ENCODE peak calls at places on chromosomes 16 and 17, in ten cellular contexts. K is midbrain; J is activated naive CD4-positive, alpha-beta T cell; G is NCI-H1092 treated with DMSO at 0.1 percent for 48 hours; S is activated CD8-positive, alpha-beta T cell treated with anti-CD3 and anti-CD28 coated beads, Interleukin-2, amount 10 ng/mL, durations not matched to agents 7 days and 5 days; Y is cardiac fibroblast; L is vagina; N is GM04503; H is stomach; I is effector CD4-positive, alpha-beta T cell. A is an unnamed sample.

GRCh38 chr17:28807925-28808641 is 34.5 kb downstream of the FAM222B start:
- DNase-seq in N (peak), H (no peak), L (no peak), G (peak), K (peak), I (no peak), J (no peak), S (no peak), Y (peak), A (no peak)

GRCh38 chr17:62076864-62077788 is 12.0 kb upstream of the MED13 start:
- DNase-seq in K (no peak), G (no peak), J (no peak), N (no peak), L (no peak), S (no peak), I (no peak), Y (no peak), H (no peak), A (no peak)

GRCh38 chr16:53216798-53217197 is 162.0 kb downstream of the CHD9 start:
- DNase-seq in H (no peak), J (no peak), S (no peak), Y (no peak), L (no peak), N (no peak), G (no peak), I (no peak), K (no peak), A (no peak)

GRCh38 chr17:67818110-67819002 is 6.9 kb upstream of the BPTF start:
- DNase-seq in K (no peak), L (peak), Y (no peak), J (no peak), N (no peak), I (no peak), G (no peak), S (no peak), H (no peak), A (no peak)

GRCh38 chr17:45791935-45792334 is 7.8 kb downstream of the CRHR1 start:
- DNase-seq in H (peak), G (no peak), I (no peak), Y (no peak), S (no peak), L (no peak), J (no peak), N (no peak), K (no peak), A (no peak)

GRCh38 chr17:45155029-45155428 is 6.6 kb upstream of the HEXIM2 start:
- DNase-seq in G (no peak), L (no peak), I (no peak), Y (no peak), J (no peak), S (no peak), K (no peak), H (no peak), N (no peak), A (no peak)

GRCh38 chr17:13337864-13338371 is 263.8 kb downstream of the HS3ST3A1 start:
- DNase-seq in J (no peak), Y (peak), K (peak), L (no peak), S (peak), N (peak), I (no peak), G (peak), H (no peak), A (no peak)

GRCh38 chr16:31135535-31136286 is at the start of gene PRSS8:
- DNase-seq in G (no peak), Y (no peak), H (peak), J (no peak), I (no peak), K (no peak), N (no peak), S (no peak), L (no peak), A (no peak)

GRCh38 chr17:78109489-78109761 is 19.1 kb downstream of the TMC6 start:
- DNase-seq in Y (no peak), G (no peak), L (no peak), I (no peak), N (no peak), S (no peak), J (no peak), H (no peak), K (no peak), A (no peak)

GRCh38 chr17:82153745-82154375 is 55.8 kb upstream of the FASN start:
- DNase-seq in H (peak), J (peak), G (peak), N (no peak), L (no peak), Y (peak), S (peak), I (peak), K (peak), A (peak)

GRCh38 chr16:57813466-57813865 is 11.2 kb upstream of the KIFC3 start:
- DNase-seq in J (no peak), H (no peak), I (no peak), N (no peak), L (no peak), K (no peak), S (no peak), G (no peak), Y (no peak), A (no peak)

GRCh38 chr16:56643080-56643778 is 4.8 kb downstream of the MT1A start:
- DNase-seq in L (no peak), H (peak), N (no peak), J (peak), Y (peak), K (peak), S (peak), G (no peak), I (peak), A (peak)

GRCh38 chr16:68778551-68779231 is 41.6 kb downstream of the CDH1 start:
- DNase-seq in H (peak), J (no peak), K (no peak), I (no peak), L (no peak), Y (no peak), G (peak), S (no peak), N (no peak), A (no peak)

GRCh38 chr17:76538281-76538931 is 897 bp upstream of the CYGB start:
- DNase-seq in Y (no peak), L (no peak), H (no peak), N (no peak), K (no peak), J (no peak), S (no peak), G (no peak), I (no peak), A (no peak)

GRCh38 chr17:57834146-57834741 is 15.6 kb downstream of the MRPS23 start:
- DNase-seq in I (no peak), L (peak), K (no peak), H (peak), S (peak), Y (no peak), J (no peak), N (no peak), G (peak), A (peak)

GRCh38 chr17:2435852-2436251 is 35.0 kb upstream of the MNT start:
- DNase-seq in N (no peak), K (no peak), H (no peak), G (peak), L (no peak), Y (no peak), I (no peak), S (no peak), J (no peak), A (no peak)

GRCh38 chr16:30354423-30355143 is 525 bp downstream of the CD2BP2 start:
- DNase-seq in G (no peak), K (no peak), L (no peak), S (no peak), J (no peak), H (no peak), Y (no peak), I (no peak), N (no peak), A (no peak)

GRCh38 chr16:75195811-75196790 is 10.9 kb downstream of the CTRB2 start:
- DNase-seq in K (no peak), N (no peak), H (peak), Y (no peak), J (no peak), I (no peak), G (no peak), L (peak), S (no peak), A (no peak)

GRCh38 chr17:13010959-13011358 is 6.9 kb downstream of the ELAC2 start:
- DNase-seq in L (no peak), N (no peak), J (no peak), I (no peak), S (no peak), G (no peak), H (no peak), K (no peak), Y (no peak), A (no peak)

GRCh38 chr17:6305613-6306360 is 129.1 kb downstream of the AIPL1 start:
- DNase-seq in J (no peak), L (no peak), H (no peak), G (no peak), I (no peak), K (no peak), Y (no peak), S (no peak), N (no peak), A (no peak)

GRCh38 chr17:78430892-78431691 is 52.6 kb downstream of the PGS1 start:
- DNase-seq in K (no peak), H (no peak), G (no peak), L (no peak), J (no peak), S (no peak), Y (no peak), N (no peak), I (no peak), A (no peak)

GRCh38 chr17:259341-259976 is 78.0 kb upstream of the DOC2B start:
- DNase-seq in I (no peak), S (no peak), N (no peak), Y (no peak), L (no peak), H (peak), K (no peak), G (no peak), J (no peak), A (no peak)

GRCh38 chr17:2484876-2485275 is 26.8 kb downstream of the METTL16 start:
- DNase-seq in Y (no peak), H (no peak), S (no peak), L (no peak), J (no peak), G (no peak), K (no peak), I (no peak), N (no peak), A (no peak)

GRCh38 chr17:47966079-47966519 is 4.8 kb upstream of the CDK5RAP3 start:
- DNase-seq in J (no peak), G (no peak), N (peak), I (no peak), H (no peak), S (no peak), Y (no peak), L (no peak), K (no peak), A (no peak)

GRCh38 chr17:73940511-73940910 is 263.0 kb upstream of the RPL38 start:
- DNase-seq in Y (no peak), K (no peak), G (no peak), H (no peak), N (no peak), I (no peak), J (no peak), S (peak), L (peak), A (no peak)

GRCh38 chr16:79272141-79272577 is 328.4 kb downstream of the MAF start:
- DNase-seq in J (peak), G (no peak), K (no peak), H (no peak), N (no peak), S (peak), I (peak), L (no peak), Y (no peak), A (no peak)

GRCh38 chr17:70871180-70871818 is 702.0 kb downstream of the KCNJ2 start:
- DNase-seq in S (no peak), K (no peak), J (no peak), N (no peak), L (no peak), Y (no peak), I (no peak), H (no peak), G (no peak), A (no peak)

GRCh38 chr16:35431829-35432663 is 1972.6 kb downstream of the TP53TG3F start:
- DNase-seq in I (no peak), Y (no peak), G (no peak), L (no peak), J (no peak), S (peak), N (no peak), K (peak), H (no peak), A (no peak)

GRCh38 chr16:85259831-85260165 is 147.5 kb upstream of the CIBAR2 start:
- DNase-seq in G (no peak), J (no peak), N (no peak), Y (no peak), S (no peak), L (no peak), I (no peak), H (no peak), K (no peak), A (no peak)

GRCh38 chr16:85029413-85029794 is 1.8 kb downstream of the KIAA0513 start:
- DNase-seq in K (no peak), G (no peak), S (peak), I (peak), Y (peak), H (no peak), N (no peak), L (no peak), J (no peak), A (no peak)

GRCh38 chr16:13992322-13992721 is 72.4 kb downstream of the ERCC4 start:
- DNase-seq in N (no peak), J (no peak), G (no peak), L (no peak), H (no peak), K (no peak), S (no peak), I (no peak), Y (no peak), A (no peak)

GRCh38 chr17:50149425-50150353 is 788 bp downstream of the PPP1R9B start:
- DNase-seq in K (peak), L (no peak), Y (peak), N (no peak), I (peak), G (peak), S (peak), J (peak), H (peak), A (no peak)

GRCh38 chr16:64540449-64540848 is 581.4 kb downstream of the CDH11 start:
- DNase-seq in G (no peak), J (no peak), K (no peak), N (no peak), S (no peak), H (no peak), L (no peak), I (no peak), Y (no peak), A (no peak)

GRCh38 chr17:17398188-17398927 is 78.4 kb upstream of the MED9 start:
- DNase-seq in Y (peak), K (peak), I (no peak), S (no peak), J (no peak), N (no peak), H (no peak), G (peak), L (no peak), A (no peak)

GRCh38 chr16:16121185-16121727 is 102.0 kb downstream of the ABCC6 start:
- DNase-seq in N (no peak), H (no peak), S (no peak), I (no peak), L (no peak), Y (no peak), J (no peak), K (no peak), G (no peak), A (no peak)

GRCh38 chr17:14950216-14950615 is 314.9 kb downstream of the PMP22 start:
- DNase-seq in L (no peak), J (no peak), S (no peak), I (no peak), Y (no peak), G (no peak), K (no peak), N (no peak), H (no peak), A (no peak)

GRCh38 chr17:57868007-57868774 is 18.3 kb upstream of the MRPS23 start:
- DNase-seq in S (peak), N (peak), Y (peak), L (no peak), K (no peak), G (no peak), J (no peak), I (no peak), H (peak), A (peak)

GRCh38 chr16:56384074-56384721 is 41.1 kb downstream of the AMFR start:
- DNase-seq in K (no peak), H (no peak), S (no peak), J (no peak), Y (no peak), G (no peak), I (no peak), N (no peak), L (no peak), A (no peak)

GRCh38 chr16:83956336-83957289 is 3.6 kb downstream of the OSGIN1 start:
- DNase-seq in I (peak), K (peak), G (peak), Y (peak), L (no peak), N (no peak), S (peak), J (peak), H (peak), A (peak)